ENCODE peak calls at places on chromosomes 11 and 22, in seven cellular contexts. W, T, B, I, U, K and H are unnamed samples.

GRCh38 chr11:68181719-68182451 is 31.2 kb downstream of the KMT5B start:
- DNase-seq in W (no peak), T (no peak), B (no peak), I (no peak), U (no peak), K (no peak), H (no peak)

GRCh38 chr11:44987506-44987905 is 36.8 kb upstream of the TP53I11 start:
- DNase-seq in W (no peak), T (no peak), B (no peak), I (peak; percentile 15), U (no peak), K (no peak), H (no peak)

GRCh38 chr11:111561801-111562325 is 21.3 kb downstream of the LAYN start:
- DNase-seq in W (peak; percentile 67), T (no peak), B (peak; percentile 39), I (no peak), U (no peak), K (no peak), H (no peak)

GRCh38 chr11:17972987-17973386 is 39.9 kb downstream of the SERGEF start:
- DNase-seq in W (peak; percentile 92), T (peak; percentile 4), B (peak; percentile 12), I (no peak), U (peak; percentile 61), K (peak; percentile 8), H (peak; percentile 10)

GRCh38 chr22:26550498-26551033 is 38.3 kb upstream of the TFIP11 start:
- DNase-seq in W (peak; percentile 36), T (no peak), B (no peak), I (no peak), U (no peak), K (no peak), H (no peak)

GRCh38 chr11:19957301-19957985 is 202.8 kb downstream of the DBX1 start:
- DNase-seq in W (no peak), T (no peak), B (no peak), I (no peak), U (no peak), K (no peak), H (no peak)

GRCh38 chr11:86174101-86175046 is 70.2 kb upstream of the EED start:
- DNase-seq in W (no peak), T (no peak), B (no peak), I (peak; percentile 44), U (peak; percentile 46), K (no peak), H (no peak)

GRCh38 chr22:22030493-22031182 is 48.1 kb upstream of the TOP3B start:
- DNase-seq in W (peak; percentile 47), T (peak; percentile 51), B (peak; percentile 17), I (no peak), U (peak; percentile 32), K (no peak), H (peak; percentile 37)

GRCh38 chr22:36383110-36383581 is 4.6 kb downstream of the MYH9 start:
- DNase-seq in W (no peak), T (peak; percentile 52), B (no peak), I (peak; percentile 68), U (no peak), K (no peak), H (peak; percentile 83)

GRCh38 chr22:24164823-24165379 is 16.4 kb upstream of the SUSD2 start:
- DNase-seq in W (no peak), T (no peak), B (no peak), I (no peak), U (peak; percentile 80), K (no peak), H (no peak)

GRCh38 chr11:113151502-113151901 is 162.9 kb upstream of the TTC12 start:
- DNase-seq in W (no peak), T (no peak), B (no peak), I (no peak), U (no peak), K (no peak), H (no peak)

GRCh38 chr11:113148652-113149051 is 165.7 kb upstream of the TTC12 start:
- DNase-seq in W (peak; percentile 17), T (no peak), B (no peak), I (no peak), U (no peak), K (no peak), H (no peak)

GRCh38 chr11:113152500-113152899 is 161.9 kb upstream of the TTC12 start:
- DNase-seq in W (no peak), T (no peak), B (no peak), I (no peak), U (no peak), K (no peak), H (no peak)

GRCh38 chr11:113148076-113148475 is 166.3 kb upstream of the TTC12 start:
- DNase-seq in W (no peak), T (no peak), B (no peak), I (no peak), U (no peak), K (no peak), H (no peak)

GRCh38 chr11:113153847-113154246 is 160.5 kb upstream of the TTC12 start:
- DNase-seq in W (no peak), T (no peak), B (no peak), I (no peak), U (no peak), K (no peak), H (no peak)
- TF ChIP-seq POLR2AphosphoS5 in W (no peak), T (no peak), B (no peak), I (peak; percentile 47), U (no peak), K (no peak), H (no peak)

DNA sequence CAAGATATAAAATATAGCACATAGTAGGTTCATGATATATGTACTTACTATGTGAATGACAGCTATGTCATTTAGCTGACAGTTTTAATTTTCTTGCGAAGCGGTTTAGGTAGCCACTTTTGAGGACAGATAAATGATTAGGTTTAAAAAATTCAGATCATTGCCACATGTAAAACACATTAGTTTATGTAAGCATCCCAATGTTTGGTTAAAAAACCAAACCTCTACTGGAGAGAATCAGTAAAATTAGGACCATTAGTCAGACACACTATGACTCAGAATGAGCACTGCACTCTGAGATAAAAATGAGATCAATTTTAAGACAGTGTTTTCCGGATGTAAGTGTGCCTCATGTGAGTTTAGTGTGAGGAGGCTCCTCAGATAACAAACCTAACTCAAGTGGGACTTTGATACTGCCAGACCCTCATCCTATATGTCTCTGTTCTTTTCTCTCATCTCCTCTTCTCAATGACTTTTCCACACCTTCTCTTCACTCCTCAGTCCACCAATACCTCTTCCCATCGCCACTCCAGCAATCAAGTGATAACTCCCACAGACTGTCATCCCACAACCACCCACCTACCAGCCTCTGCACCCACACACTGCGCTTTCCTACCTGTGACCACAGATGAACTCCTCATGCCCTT is 6.8 kb upstream of the OR2AT4 start:
- DNase-seq in W (no peak), T (no peak), B (no peak), I (no peak), U (no peak), K (no peak), H (no peak)
- H3K4me3 ChIP-seq in W (no peak overlapping the region), T (no peak overlapping the region), B (no peak overlapping the region), I (no peak overlapping the region), U (no peak overlapping the region), K (no peak overlapping the region), H (no peak overlapping the region)

GRCh38 chr11:12288212-12288933 is 89.0 kb upstream of the PARVA start:
- DNase-seq in W (peak; percentile 96), T (peak; percentile 51), B (peak; percentile 55), I (peak; percentile 75), U (peak; percentile 90), K (peak; percentile 56), H (peak; percentile 79)
- TF ChIP-seq POLR2AphosphoS5 in W (no peak), T (no peak), B (no peak), I (no peak), U (no peak), K (no peak), H (no peak)

DNA sequence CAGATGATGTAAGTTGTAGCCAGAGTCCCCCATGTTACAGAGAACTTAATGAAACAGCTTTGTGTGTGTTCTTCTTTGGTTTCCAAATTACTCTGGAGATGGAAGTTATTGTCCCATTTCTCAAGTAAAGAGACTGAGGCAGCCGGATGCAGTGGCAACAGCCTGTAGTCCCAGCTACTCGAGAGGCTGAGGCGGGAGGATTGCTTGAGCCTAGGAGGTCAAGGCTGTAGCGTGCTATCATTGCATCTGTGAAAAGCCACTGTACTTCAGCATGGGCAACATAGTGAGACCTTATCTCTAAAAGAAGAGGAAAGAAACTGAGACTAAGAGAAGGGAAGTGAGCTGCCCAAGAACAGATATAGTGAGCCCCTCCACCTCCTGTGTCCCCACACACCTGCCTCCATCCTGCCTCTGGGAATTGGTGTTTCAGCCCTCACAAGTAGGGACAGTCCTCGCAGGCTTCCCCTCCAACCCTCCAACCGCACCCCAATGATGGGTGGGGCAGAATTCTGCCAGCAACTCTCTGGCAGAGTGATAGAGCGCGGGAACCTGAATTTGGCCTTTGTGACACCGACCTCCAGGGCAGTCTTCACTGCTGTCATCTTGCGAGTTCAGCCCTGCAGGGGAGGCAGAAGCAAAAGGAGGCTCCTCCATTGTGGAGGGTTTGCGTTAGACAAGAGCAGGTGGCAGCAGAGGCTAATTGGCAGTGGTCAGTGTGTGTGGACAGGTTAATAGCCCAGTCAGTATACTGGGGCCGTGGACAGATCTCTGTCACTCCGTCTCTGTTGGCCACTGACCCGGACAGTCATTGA is 1.6 kb downstream of the PDXP start:
- DNase-seq in W (no peak), T (no peak), B (no peak), I (no peak), U (no peak), K (no peak), H (peak; percentile 46)
- H3K4me3 ChIP-seq in W (peak overlapping the region; percentile 78), T (peak overlapping the region; percentile 92), B (peak overlapping the region; percentile 69), I (peak overlapping the region; percentile 65), U (peak overlapping the region; percentile 70), K (peak overlapping the region; percentile 90), H (peak overlapping the region; percentile 78)

GRCh38 chr11:118078972-118079411 is 2.1 kb downstream of the TMPRSS4 start:
- DNase-seq in W (no peak), T (no peak), B (no peak), I (no peak), U (no peak), K (no peak), H (peak; percentile 49)

GRCh38 chr11:118074091-118074685 is 2.7 kb upstream of the TMPRSS4 start:
- DNase-seq in W (no peak), T (no peak), B (no peak), I (no peak), U (no peak), K (no peak), H (no peak)

GRCh38 chr11:118079507-118079906 is 2.6 kb downstream of the TMPRSS4 start:
- DNase-seq in W (no peak), T (no peak), B (no peak), I (no peak), U (no peak), K (no peak), H (peak; percentile 47)

GRCh38 chr11:118074785-118075184 is 2.1 kb upstream of the TMPRSS4 start:
- DNase-seq in W (no peak), T (no peak), B (no peak), I (peak; percentile 40), U (no peak), K (no peak), H (peak; percentile 55)

DNA sequence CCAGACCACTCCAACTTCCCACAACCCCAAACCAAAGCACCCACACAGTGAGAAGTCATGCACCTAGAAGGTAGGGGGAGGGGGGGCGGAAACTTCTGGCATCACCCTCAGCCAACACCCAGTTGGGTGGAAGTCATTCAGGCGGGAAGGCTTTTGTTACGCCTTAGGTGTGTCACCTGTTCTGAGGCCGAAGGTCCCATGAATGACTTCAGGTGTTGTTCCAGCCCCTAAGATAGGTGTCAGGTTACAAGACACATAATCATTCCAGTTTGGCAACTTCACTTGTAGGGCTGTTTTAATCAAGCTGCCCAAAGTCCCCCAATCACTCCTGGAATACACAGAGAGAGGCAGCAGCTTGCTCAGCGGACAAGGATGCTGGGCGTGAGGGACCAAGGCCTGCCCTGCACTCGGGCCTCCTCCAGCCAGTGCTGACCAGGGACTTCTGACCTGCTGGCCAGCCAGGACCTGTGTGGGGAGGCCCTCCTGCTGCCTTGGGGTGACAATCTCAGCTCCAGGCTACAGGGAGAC is at the start of gene TMPRSS4:
- DNase-seq in W (peak; percentile 79), T (no peak), B (no peak), I (peak; percentile 76), U (no peak), K (no peak), H (peak; percentile 91)
- TF ChIP-seq POLR2AphosphoS5 in W (no peak), T (no peak), B (no peak), I (no peak), U (no peak), K (no peak), H (peak; percentile 93)